ENCODE peak calls at places on chromosomes 11 and 22, in six cellular contexts. W is AG04450, A is GM23338, Z is GM12878, B is fibroblast of pulmonary artery, Y is body of pancreas. X is an unnamed sample.

GRCh38 chr11:65047581-65048422 is 6.8 kb downstream of the SAC3D1 start:
- DNase-seq in Z (no peak), A (peak), Y (no peak), W (no peak), B (no peak), X (peak)

GRCh38 chr11:118176400-118177134 is at the start of gene SCN2B:
- DNase-seq in A (peak), B (no peak), Z (no peak), W (no peak), Y (no peak), X (no peak)

GRCh38 chr11:8789864-8790263 is 107.3 kb downstream of the RPL27A start:
- DNase-seq in B (no peak), A (no peak), Z (no peak), Y (peak), W (no peak), X (no peak)

GRCh38 chr11:57290288-57290687 is 34.5 kb downstream of the TNKS1BP1 start:
- DNase-seq in Z (no peak), W (no peak), Y (no peak), B (peak), A (no peak), X (no peak)

GRCh38 chr22:27616033-27616432 is 185.5 kb downstream of the MN1 start:
- DNase-seq in W (no peak), B (no peak), A (no peak), Z (no peak), Y (no peak), X (no peak)

GRCh38 chr22:30650508-30651116 is 15.0 kb downstream of the SLC35E4 start:
- DNase-seq in Y (no peak), Z (no peak), A (no peak), W (no peak), B (no peak), X (no peak)

GRCh38 chr22:45549739-45550138 is 47.1 kb downstream of the FBLN1 start:
- DNase-seq in B (no peak), A (no peak), W (no peak), Z (no peak), Y (no peak), X (no peak)

GRCh38 chr11:111777094-111778046 is 11.2 kb upstream of the PPP2R1B start:
- DNase-seq in Y (peak), W (peak), B (peak), A (peak), Z (peak), X (peak)

GRCh38 chr11:17506942-17507341 is 30.3 kb upstream of the ABCC8 start:
- DNase-seq in W (no peak), Z (no peak), Y (no peak), B (no peak), A (peak), X (peak)

GRCh38 chr22:35330258-35330861 is 30.7 kb downstream of the TOM1 start:
- DNase-seq in B (peak), W (peak), Y (peak), Z (no peak), A (no peak), X (peak)

GRCh38 chr11:87740513-87740912 is 434.7 kb downstream of the RAB38 start:
- DNase-seq in Y (no peak), A (no peak), W (no peak), Z (no peak), B (no peak), X (no peak)

GRCh38 chr11:87740968-87741367 is 434.3 kb downstream of the RAB38 start:
- DNase-seq in B (no peak), Z (no peak), A (no peak), W (no peak), Y (no peak), X (no peak)

GRCh38 chr11:87739766-87740165 is 435.5 kb downstream of the RAB38 start:
- DNase-seq in Y (no peak), A (no peak), W (no peak), B (no peak), Z (no peak), X (no peak)

GRCh38 chr11:87743002-87743401 is 432.2 kb downstream of the RAB38 start:
- DNase-seq in W (no peak), Z (no peak), Y (no peak), B (no peak), A (peak), X (peak)
- TF ChIP-seq CTCF in W (no peak), Z (no peak), Y (no peak), B (no peak), A (peak), X (no peak)

GRCh38 chr11:134391170-134391569 is 20.9 kb downstream of the B3GAT1 start:
- DNase-seq in B (no peak), A (no peak), W (no peak), Y (no peak), Z (no peak), X (no peak)
- TF ChIP-seq CTCF in B (no peak), A (peak), W (no peak), Y (no peak), Z (no peak), X (no peak)

DNA sequence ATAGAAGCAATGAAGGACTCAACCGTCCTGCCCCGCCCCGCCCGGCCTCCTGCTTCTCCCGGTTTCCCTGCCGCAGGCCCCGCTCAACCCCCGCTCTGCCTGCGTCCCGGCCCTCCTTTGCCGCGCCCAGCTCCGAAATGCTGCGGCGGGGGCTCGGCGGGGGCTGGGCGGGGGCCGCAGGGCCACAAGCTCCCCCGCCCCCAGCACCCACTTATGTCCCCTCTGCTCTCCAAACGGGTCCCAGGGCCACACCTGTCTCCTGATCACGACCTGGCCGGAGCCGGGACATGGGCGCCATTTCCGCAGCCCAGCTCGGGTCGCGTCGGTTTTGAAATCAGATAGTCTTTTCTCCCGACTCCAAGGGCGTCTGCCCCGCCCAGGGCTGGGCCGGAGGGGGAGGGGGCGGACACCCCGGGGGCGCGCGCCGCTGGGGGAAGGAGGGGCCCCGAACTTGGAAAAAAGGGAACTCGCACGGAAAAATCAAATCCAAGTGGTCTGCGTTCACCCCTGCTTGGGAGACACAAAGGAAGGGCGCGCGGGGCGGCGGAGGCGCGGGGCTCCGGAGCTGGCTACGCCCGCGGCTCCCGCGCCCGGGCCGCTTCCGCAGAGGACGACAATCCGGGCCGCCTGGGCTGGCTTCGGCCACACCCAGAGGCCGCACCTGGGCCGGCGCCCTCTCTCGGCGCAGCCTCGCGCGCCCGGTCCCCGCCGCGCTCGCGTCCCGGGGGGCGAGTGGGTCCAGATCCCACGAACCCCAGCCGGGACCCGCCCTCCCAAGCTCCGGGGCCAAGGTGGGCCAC is 70.5 kb upstream of the EP300 start:
- DNase-seq in B (peak), A (peak), Z (no peak), W (no peak), Y (peak), X (peak)
- TF ChIP-seq CTCF in B (no peak), A (no peak), Z (peak), W (no peak), Y (peak), X (no peak)

DNA sequence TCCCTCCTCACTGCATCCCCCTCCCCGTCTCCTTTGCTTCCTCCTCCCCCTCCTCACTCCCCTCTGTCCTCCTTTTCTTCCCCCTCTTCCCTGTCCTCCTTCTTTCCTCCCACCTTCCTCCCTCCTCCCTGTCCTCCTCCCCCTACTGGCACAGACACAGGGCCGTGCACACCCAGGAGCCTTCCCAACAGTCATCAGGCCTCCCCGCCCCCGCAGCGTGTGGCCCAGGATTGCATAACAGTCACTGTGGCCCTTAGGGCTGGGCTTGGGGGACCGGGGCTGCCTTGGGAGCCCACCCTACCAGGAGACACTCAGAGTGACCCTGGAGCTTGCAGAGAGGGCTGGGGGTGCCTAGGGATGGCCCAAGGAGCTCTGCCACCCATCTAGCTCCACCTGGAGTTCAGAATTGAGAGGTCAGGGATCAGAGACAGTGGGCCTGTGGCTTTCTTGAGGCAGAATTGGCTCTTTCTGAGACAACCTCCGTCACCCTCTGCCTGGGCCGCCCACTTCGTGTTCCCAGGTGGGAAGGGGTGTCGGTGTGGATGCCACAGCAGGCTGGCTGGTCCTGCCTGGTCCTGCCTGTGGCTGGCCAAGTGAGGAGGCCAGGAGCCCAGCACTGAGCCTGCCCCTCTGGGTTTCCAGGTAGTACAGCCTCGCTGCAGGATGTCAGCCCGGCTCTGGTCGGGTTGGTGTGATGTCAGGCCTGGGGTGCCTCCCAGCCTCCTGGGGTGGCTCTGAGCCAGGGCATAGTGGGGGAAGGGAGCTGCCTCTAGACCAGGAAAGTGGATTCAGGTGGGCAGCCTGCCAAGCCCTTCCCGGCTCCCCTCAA is 1.6 kb downstream of the SPI1 start:
- DNase-seq in W (no peak), B (no peak), Y (peak), A (peak), Z (no peak), X (no peak)
- TF ChIP-seq CTCF in W (no peak), B (no peak), Y (no peak), A (no peak), Z (peak), X (no peak)

GRCh38 chr11:110474578-110474977 is 44.8 kb downstream of the FDX1 start:
- DNase-seq in Y (no peak), Z (no peak), A (peak), B (no peak), W (no peak), X (no peak)

GRCh38 chr11:110481523-110481922 is 51.8 kb downstream of the FDX1 start:
- DNase-seq in Z (no peak), A (no peak), W (no peak), B (no peak), Y (no peak), X (no peak)

GRCh38 chr11:110479070-110479444 is 49.3 kb downstream of the FDX1 start:
- DNase-seq in A (no peak), W (no peak), B (no peak), Z (no peak), Y (no peak), X (no peak)

GRCh38 chr11:110479445-110480101 is 49.8 kb downstream of the FDX1 start:
- DNase-seq in W (peak), Y (no peak), A (no peak), Z (no peak), B (peak), X (no peak)

DNA sequence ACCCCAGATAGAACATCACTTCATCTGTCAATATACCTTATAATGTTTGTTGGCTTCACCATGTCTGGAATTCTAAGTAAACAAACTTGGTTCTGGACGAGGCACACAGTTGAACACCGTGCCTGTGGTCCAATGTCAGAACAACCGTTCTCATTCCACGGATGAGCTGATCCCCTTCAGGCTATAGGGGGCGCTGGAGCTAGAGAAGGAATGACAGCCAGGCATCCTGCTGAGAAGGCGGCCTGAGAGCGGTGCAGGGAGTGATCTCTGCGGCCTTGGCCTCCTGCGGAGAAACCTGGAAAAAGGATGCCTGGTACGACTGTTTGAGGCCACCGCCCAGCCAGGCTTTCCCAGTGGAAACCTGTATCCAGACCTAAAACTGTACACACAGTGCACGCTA is 48.7 kb downstream of the FDX1 start:
- DNase-seq in Z (no peak), A (peak), W (no peak), Y (no peak), B (no peak), X (peak)
- TF ChIP-seq CTCF in Z (no peak), A (peak), W (no peak), Y (no peak), B (peak), X (peak)

GRCh38 chr11:66365711-66366619 is 5.6 kb downstream of the SLC29A2 start:
- DNase-seq in W (no peak), Y (no peak), Z (no peak), A (no peak), B (no peak), X (no peak)

GRCh38 chr11:66365166-66365565 is 6.4 kb downstream of the SLC29A2 start:
- DNase-seq in Y (no peak), Z (no peak), B (no peak), W (no peak), A (no peak), X (no peak)

GRCh38 chr11:66363187-66363601 is 8.4 kb downstream of the SLC29A2 start:
- DNase-seq in A (no peak), Z (no peak), Y (no peak), B (no peak), W (no peak), X (no peak)

GRCh38 chr11:66362481-66363147 is 8.9 kb downstream of the SLC29A2 start:
- DNase-seq in Z (no peak), A (no peak), W (no peak), B (no peak), Y (no peak), X (no peak)

DNA sequence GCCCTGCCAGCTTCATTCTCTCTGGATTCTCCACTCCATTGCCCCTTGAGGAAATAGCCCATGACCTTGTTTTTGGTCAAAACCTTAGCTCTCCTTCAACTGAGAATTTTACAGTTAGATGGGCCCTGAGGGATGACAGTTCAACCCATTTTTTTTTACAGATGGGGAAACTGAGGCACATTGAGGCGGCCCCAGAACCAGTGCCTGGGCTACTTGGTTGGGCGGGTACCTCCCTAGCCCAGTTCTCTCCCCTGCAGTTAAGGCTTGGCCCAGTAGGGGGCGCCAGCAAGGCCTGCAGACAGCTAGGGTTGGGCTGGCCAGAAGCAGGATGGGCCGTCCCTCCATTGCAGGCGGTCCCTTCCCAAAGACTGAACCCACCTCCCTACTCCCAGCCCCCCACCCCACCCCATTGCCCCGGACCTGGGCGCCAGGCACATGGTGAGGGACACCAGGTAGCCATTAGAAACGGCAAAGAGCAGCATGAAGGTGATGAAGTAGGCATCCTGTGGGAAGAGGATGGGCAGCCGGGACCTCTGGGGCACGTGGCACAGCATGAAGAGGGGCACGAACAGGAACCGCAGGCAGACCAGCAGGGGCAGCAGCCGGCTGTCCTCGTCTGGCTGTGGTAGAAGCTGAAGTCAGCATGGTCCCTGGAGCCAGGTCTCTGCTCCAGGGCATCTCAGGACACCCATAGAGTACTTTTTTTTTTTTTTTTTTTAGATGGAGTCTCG is 7.6 kb downstream of the SLC29A2 start:
- DNase-seq in Y (no peak), A (peak), Z (no peak), W (no peak), B (peak), X (peak)
- TF ChIP-seq CTCF in Y (peak), A (peak), Z (peak), W (peak), B (peak), X (peak)